ENCODE peak calls at places on chromosomes 5 and 9, in nine cellular contexts. C is A549, Y is endothelial cell of umbilical vein, P is NCI-H2029, M is ELR, B is GF-D8, N is endothelial cell, Q is HS-27A, W is NCI-H1092 treated with DMSO at 0.1 percent for 48 hours. V is an unnamed sample.

GRCh38 chr5:133839721-133840120 is 128.7 kb downstream of the C5orf15 start:
- DNase-seq in B (no peak), Y (no peak), W (peak; percentile 94), C (no peak), N (no peak), Q (no peak), P (no peak), M (no peak), V (no peak)

GRCh38 chr9:88826651-88827245 is 164.5 kb upstream of the S1PR3 start:
- DNase-seq in W (no peak), C (no peak), P (no peak), M (peak; percentile 28), Q (no peak), B (peak; percentile 22), Y (no peak), N (no peak), V (no peak)

GRCh38 chr9:128946945-128947422 is 419 bp downstream of the DOLK start:
- DNase-seq in Q (no peak), C (no peak), B (no peak), M (peak; percentile 36), W (no peak), P (peak; percentile 30), N (peak; percentile 25), Y (no peak), V (peak; percentile 56)

GRCh38 chr5:65213921-65214525 is 267.7 kb downstream of the ADAMTS6 start:
- DNase-seq in Y (peak; percentile 28), W (no peak), Q (no peak), M (peak; percentile 63), N (peak; percentile 19), C (peak; percentile 36), P (no peak), B (no peak), V (peak; percentile 41)

GRCh38 chr5:67941750-67942450 is 273.7 kb upstream of the PIK3R1 start:
- DNase-seq in P (no peak), Q (no peak), B (no peak), C (no peak), N (no peak), M (no peak), W (no peak), Y (no peak), V (no peak)

GRCh38 chr5:91128604-91129003 is 254.5 kb downstream of the ARRDC3 start:
- DNase-seq in B (no peak), M (no peak), Y (no peak), C (no peak), W (no peak), P (no peak), Q (no peak), N (no peak), V (no peak)

GRCh38 chr5:26761040-26761439 is 277.3 kb downstream of the CDH9 start:
- DNase-seq in B (no peak), C (no peak), Q (no peak), W (peak; percentile 78), Y (no peak), P (peak; percentile 92), M (no peak), N (no peak), V (no peak)

GRCh38 chr5:139147743-139148079 is 50.5 kb downstream of the SIL1 start:
- DNase-seq in Y (no peak), W (peak; percentile 38), C (no peak), N (no peak), Q (no peak), B (no peak), P (peak; percentile 70), M (peak; percentile 47), V (no peak)

GRCh38 chr9:133733074-133733408 is 5.1 kb downstream of the SARDH start:
- DNase-seq in N (no peak), W (no peak), Y (no peak), Q (no peak), B (no peak), P (no peak), C (no peak), M (no peak), V (no peak)

GRCh38 chr9:97852399-97853055 is 499 bp upstream of the FOXE1 start:
- DNase-seq in Y (no peak), P (no peak), B (no peak), W (no peak), N (no peak), M (no peak), C (no peak), Q (no peak), V (no peak)

GRCh38 chr9:107274953-107275422 is 8.1 kb upstream of the RAD23B start:
- DNase-seq in Y (no peak), C (peak; percentile 20), B (no peak), N (no peak), W (no peak), P (no peak), Q (peak; percentile 95), M (peak; percentile 98), V (no peak)

GRCh38 chr5:127940854-127941253 is 142.7 kb upstream of the SLC12A2 start:
- DNase-seq in Q (no peak), B (no peak), W (no peak), Y (no peak), C (no peak), M (no peak), N (no peak), P (no peak), V (no peak)

GRCh38 chr9:86822006-86822405 is 125.3 kb downstream of the GAS1 start:
- DNase-seq in Q (no peak), M (no peak), Y (no peak), P (no peak), N (no peak), W (no peak), B (no peak), C (no peak), V (no peak)

GRCh38 chr5:132487841-132488555 is 2.6 kb downstream of the IRF1 start:
- DNase-seq in P (no peak), Q (no peak), N (no peak), C (no peak), Y (no peak), B (no peak), W (no peak), M (no peak), V (peak; percentile 22)

GRCh38 chr9:18498947-18499585 is 25.1 kb downstream of the ADAMTSL1 start:
- DNase-seq in W (peak; percentile 33), M (no peak), N (no peak), P (no peak), C (no peak), B (no peak), Y (no peak), Q (no peak), V (no peak)

GRCh38 chr5:14326035-14326909 is 183.1 kb downstream of the TRIO start:
- DNase-seq in Y (peak; percentile 21), N (peak; percentile 10), M (peak; percentile 32), C (no peak), W (no peak), P (no peak), B (no peak), Q (no peak), V (no peak)

GRCh38 chr9:89435315-89435823 is 62.5 kb downstream of the SEMA4D start:
- DNase-seq in B (no peak), M (no peak), Y (no peak), P (no peak), W (no peak), N (no peak), Q (no peak), C (no peak), V (peak; percentile 61)

GRCh38 chr5:157267766-157268480 is 2.0 kb downstream of the CYFIP2 start:
- DNase-seq in C (no peak), Y (no peak), Q (no peak), N (no peak), W (no peak), B (no peak), P (peak; percentile 51), M (no peak), V (no peak)

GRCh38 chr5:39570418-39571027 is 145.7 kb upstream of the DAB2 start:
- DNase-seq in W (no peak), B (no peak), N (no peak), C (peak; percentile 10), P (no peak), Q (peak; percentile 34), Y (peak; percentile 61), M (peak; percentile 69), V (no peak)

GRCh38 chr9:88809371-88809770 is 181.9 kb upstream of the S1PR3 start:
- DNase-seq in N (no peak), B (no peak), P (no peak), W (no peak), M (no peak), C (no peak), Q (no peak), Y (peak; percentile 59), V (peak; percentile 13)

GRCh38 chr5:150052326-150053230 is 33.8 kb downstream of the CSF1R start:
- DNase-seq in N (no peak), B (no peak), Y (no peak), C (no peak), W (no peak), Q (no peak), P (no peak), M (no peak), V (no peak)

GRCh38 chr9:136354592-136355085 is 8.9 kb downstream of the DNLZ start:
- DNase-seq in M (peak; percentile 69), C (peak; percentile 23), W (no peak), B (no peak), N (no peak), Q (no peak), P (no peak), Y (no peak), V (no peak)

GRCh38 chr5:10301266-10301665 is 6.4 kb downstream of the CMBL start:
- DNase-seq in C (no peak), N (no peak), P (peak; percentile 58), Y (no peak), Q (no peak), W (peak; percentile 53), M (no peak), B (no peak), V (no peak)

GRCh38 chr5:171369056-171369455 is 18.6 kb upstream of the NPM1 start:
- DNase-seq in M (no peak), W (no peak), Q (no peak), N (no peak), C (no peak), Y (no peak), P (no peak), B (no peak), V (no peak)

V was measured in ecto neural progenitor cell.